ENCODE peak calls at places on chromosomes 3 and 15, in six cellular contexts. R is BJ, V is thoracic aorta, Y is AG04450, E is heart left ventricle, Q is tibial nerve. C is an unnamed sample.

GRCh38 chr15:100438570-100438969 is 90.2 kb downstream of the CERS3 start:
- DNase-seq in R (no peak), V (no peak), Y (no peak), E (peak), Q (peak), C (peak)

GRCh38 chr3:24522155-24522579 is 27.5 kb upstream of the THRB start:
- DNase-seq in R (no peak), V (no peak), Y (no peak), E (no peak), Q (no peak), C (no peak)

GRCh38 chr15:40436116-40436891 is 4.4 kb upstream of the BAHD1 start:
- DNase-seq in R (no peak), V (no peak), Y (no peak), E (no peak), Q (no peak), C (no peak)

GRCh38 chr3:10242182-10243065 is 5.8 kb upstream of the TATDN2 start:
- DNase-seq in R (peak), V (no peak), Y (no peak), E (no peak), Q (no peak), C (no peak)

GRCh38 chr3:143961351-143961750 is 10.3 kb upstream of the DIPK2A start:
- DNase-seq in R (no peak), V (no peak), Y (no peak), E (no peak), Q (no peak), C (no peak)

GRCh38 chr15:40754883-40755815 is at the start of gene RMDN3:
- DNase-seq in R (peak), V (peak), Y (peak), E (peak), Q (peak), C (peak)

GRCh38 chr15:82712036-82712435 is 2.4 kb upstream of the AP3B2 start:
- DNase-seq in R (no peak), V (no peak), Y (no peak), E (no peak), Q (no peak), C (no peak)

GRCh38 chr3:188152660-188153497 is 1.1 kb upstream of the LPP start:
- DNase-seq in R (peak), V (no peak), Y (peak), E (peak), Q (peak), C (no peak)

GRCh38 chr3:143972155-143972494 is 502 bp downstream of the DIPK2A start:
- DNase-seq in R (no peak), V (no peak), Y (no peak), E (no peak), Q (peak), C (no peak)

GRCh38 chr3:12158387-12159226 is at the start of gene TIMP4:
- DNase-seq in R (no peak), V (no peak), Y (no peak), E (peak), Q (peak), C (peak)

GRCh38 chr15:80309769-80310384 is 57.9 kb upstream of the CTXND1 start:
- DNase-seq in R (no peak), V (no peak), Y (no peak), E (no peak), Q (no peak), C (no peak)

DNA sequence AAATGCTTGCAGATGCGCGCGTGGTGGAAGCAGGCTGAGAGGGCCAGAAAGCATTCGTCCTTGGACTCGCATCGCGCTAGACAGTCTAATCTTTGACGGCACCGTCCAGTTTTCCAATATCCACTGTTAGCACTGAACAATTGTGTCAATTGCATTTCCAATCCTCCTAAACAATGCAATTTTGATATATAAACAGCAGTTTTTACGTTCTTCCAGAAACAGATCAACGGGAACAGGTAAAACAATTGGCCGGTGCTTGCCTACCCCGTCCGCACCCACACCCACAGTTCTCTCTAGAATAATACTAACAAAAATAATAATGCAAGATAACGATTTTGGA is 17.2 kb downstream of the CPN2 start:
- DNase-seq in R (no peak), V (no peak), Y (no peak), E (no peak), Q (no peak), C (no peak)
- H3K4me3 ChIP-seq in R (no peak), V (peak), Y (no peak), E (no peak), Q (peak), C (no peak)

GRCh38 chr3:43996379-43997301 is 245.0 kb upstream of the TOPAZ1 start:
- DNase-seq in R (no peak), V (no peak), Y (no peak), E (no peak), Q (no peak), C (no peak)
- H3K4me3 ChIP-seq in R (peak), V (peak), Y (peak), E (no peak), Q (peak), C (peak)

DNA sequence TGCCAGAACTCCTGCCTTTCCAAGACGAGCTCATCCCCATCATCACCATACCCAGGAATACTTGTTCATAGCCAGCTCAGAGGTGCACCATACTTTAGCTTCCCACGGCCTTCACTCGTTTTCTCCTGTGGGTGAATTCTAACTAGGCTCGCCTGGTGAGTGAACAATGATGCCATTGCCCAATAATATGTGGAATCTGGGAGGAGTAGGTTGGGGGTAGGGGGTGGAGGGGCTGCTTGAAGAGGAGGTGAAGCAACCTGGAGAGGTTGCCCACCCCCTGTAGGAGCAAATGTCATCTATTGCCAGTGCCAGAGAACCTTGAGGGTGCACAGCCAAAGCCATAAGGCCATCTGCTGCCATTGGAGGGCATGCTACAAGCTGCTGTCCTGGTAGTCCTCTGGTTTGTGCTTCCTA is 592 bp upstream of the ZNF445 start:
- DNase-seq in R (no peak), V (no peak), Y (no peak), E (no peak), Q (no peak), C (no peak)
- H3K4me3 ChIP-seq in R (peak), V (peak), Y (peak), E (peak), Q (peak), C (peak)

DNA sequence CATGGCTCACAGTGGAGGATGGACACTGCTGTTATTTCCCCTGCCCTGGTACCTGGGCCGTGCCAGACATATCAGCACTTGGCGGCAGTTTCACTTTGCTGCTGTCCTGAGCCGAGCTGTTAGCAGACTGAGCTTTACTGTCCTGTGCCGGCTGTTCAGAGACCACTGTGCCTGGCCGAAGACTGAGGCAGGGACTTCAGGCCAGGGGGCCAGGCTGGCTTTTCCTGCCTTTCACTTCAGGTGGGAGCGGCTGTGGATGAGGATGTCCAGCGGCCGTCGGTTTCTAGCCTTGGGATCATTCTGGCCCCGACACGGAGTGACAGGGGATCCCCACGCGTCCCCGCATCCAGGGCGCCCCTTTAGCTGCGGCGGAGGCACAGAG is 1.0 kb downstream of the ATP10A start:
- DNase-seq in R (no peak), V (no peak), Y (no peak), E (no peak), Q (no peak), C (no peak)
- H3K4me3 ChIP-seq in R (peak), V (peak), Y (peak), E (peak), Q (peak), C (peak)

GRCh38 chr3:7015683-7016440 is 154.9 kb downstream of the GRM7 start:
- DNase-seq in R (no peak), V (no peak), Y (no peak), E (no peak), Q (no peak), C (no peak)
- H3K4me3 ChIP-seq in R (no peak), V (no peak), Y (no peak), E (no peak), Q (no peak), C (no peak)

DNA sequence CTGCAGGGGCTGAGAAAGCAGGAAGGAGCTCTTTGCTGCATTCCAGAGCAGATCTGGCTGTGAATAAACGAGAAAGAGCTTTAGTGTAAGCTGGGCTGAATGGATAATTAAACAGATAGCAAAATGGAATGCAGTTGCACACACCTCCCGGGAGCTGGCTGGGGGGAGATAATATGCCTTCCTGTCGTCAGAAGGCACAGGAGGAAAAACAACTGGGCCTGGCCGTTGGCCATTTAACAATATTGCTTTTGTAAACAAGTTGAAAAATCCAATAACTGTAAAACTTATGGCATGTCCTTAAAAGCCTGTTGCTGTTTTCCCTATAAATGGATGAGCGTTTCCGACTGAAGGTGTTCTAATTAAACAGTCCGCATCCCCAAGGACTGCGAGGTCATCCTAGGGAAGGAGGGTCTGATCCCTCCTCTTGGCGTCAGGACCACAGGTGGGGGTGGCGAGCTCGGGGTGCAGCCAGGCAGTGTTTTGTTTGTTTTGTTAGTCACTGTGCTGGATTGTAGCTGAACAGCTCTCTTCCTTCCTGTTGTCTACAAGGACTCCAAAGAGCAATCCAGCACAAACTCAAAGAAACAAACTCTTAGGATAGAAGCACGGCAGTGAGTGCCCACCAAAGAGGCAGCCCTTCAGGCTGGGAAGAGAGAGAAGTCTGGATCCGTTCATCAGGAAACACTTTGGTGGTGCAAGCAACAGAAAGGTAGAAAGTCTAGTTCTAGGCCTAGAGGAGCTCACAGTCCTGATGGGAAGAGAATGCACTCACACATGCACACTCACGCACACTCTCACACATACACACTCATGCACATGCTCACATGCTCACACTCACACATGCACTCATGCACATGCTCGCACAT is 133.4 kb upstream of the SMAD3 start:
- DNase-seq in R (peak), V (no peak), Y (no peak), E (no peak), Q (no peak), C (no peak)
- H3K4me3 ChIP-seq in R (no peak), V (no peak), Y (no peak), E (no peak), Q (no peak), C (no peak)

DNA sequence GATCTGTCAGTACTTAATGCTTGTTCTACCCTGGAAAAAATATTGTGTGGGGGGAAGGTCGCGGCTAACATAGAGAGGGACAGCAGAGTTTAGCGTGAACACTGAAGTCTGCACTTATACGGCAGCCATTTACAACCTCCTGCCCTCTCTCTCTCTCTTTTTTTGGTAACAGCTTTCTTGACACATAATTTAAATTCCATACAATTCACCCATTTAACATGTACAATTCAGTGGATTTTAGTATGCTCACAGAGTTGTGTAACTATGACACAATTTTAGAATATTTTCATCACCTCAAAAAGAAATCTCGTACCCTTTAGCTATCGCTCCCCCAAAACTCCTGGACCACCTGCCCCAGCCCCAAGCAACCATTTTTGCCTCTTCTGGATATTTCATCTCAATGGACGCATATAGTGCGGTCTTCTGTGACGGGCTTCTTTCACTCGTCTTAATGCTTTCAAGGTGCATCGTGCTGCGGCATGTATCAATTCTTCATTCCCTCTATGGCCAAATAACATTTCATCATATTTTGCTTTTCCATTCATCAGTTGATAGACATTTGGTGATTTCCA is 141.8 kb downstream of the XXYLT1 start:
- DNase-seq in R (no peak), V (no peak), Y (no peak), E (no peak), Q (no peak), C (no peak)
- H3K4me3 ChIP-seq in R (no peak), V (no peak), Y (no peak), E (no peak), Q (no peak), C (no peak)

DNA sequence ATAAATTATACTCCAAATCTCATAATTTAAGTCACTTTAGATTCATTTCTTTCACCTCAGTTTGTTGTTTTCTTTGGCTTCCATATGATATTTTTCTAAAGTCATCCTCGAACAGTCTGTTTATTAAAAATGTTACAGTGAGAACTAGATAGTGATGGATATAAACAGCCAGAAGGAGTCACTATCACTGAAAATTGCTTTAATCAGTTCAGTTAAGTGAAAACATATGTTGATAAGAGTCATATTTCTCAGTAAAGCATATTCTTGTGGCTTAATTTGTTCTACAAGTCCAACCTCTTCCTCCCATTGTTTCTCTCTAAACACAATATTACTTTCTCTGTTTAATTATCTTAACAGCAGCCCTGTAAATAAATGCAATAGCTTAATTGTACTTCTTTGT is 427.5 kb upstream of the ALCAM start:
- DNase-seq in R (no peak), V (no peak), Y (no peak), E (no peak), Q (no peak), C (no peak)
- H3K4me3 ChIP-seq in R (no peak), V (no peak), Y (no peak), E (no peak), Q (no peak), C (no peak)

C was measured in skeletal muscle cell.